ENCODE peak calls at places on chromosomes 1 and 21, in four cellular contexts. B is K562, Y is SK-N-SH, G is HepG2. C is an unnamed sample.

GRCh38 chr1:15187175-15187810 is 33.7 kb downstream of the TMEM51 start:
- DNase-seq in B (no peak), Y (peak; percentile 77), G (no peak), C (no peak)

GRCh38 chr1:154557939-154558609 is 388 bp downstream of the UBE2Q1 start:
- DNase-seq in B (peak; percentile 42), Y (no peak), G (no peak), C (peak; percentile 38)

GRCh38 chr1:97989094-97989680 is 68.4 kb upstream of the DPYD start:
- DNase-seq in B (no peak), Y (no peak), G (no peak), C (no peak)

GRCh38 chr21:36973986-36974850 is 7.7 kb upstream of the HLCS start:
- DNase-seq in B (peak; percentile 45), Y (no peak), G (no peak), C (no peak)

GRCh38 chr1:171742577-171742922 is 685 bp upstream of the VAMP4 start:
- DNase-seq in B (peak; percentile 70), Y (peak; percentile 63), G (no peak), C (peak; percentile 29)

GRCh38 chr1:197911857-197912696 is 5.1 kb upstream of the LHX9 start:
- DNase-seq in B (no peak), Y (peak; percentile 19), G (no peak), C (peak; percentile 54)

GRCh38 chr1:36523850-36524249 is 41.1 kb upstream of the CSF3R start:
- DNase-seq in B (no peak), Y (no peak), G (no peak), C (no peak)

GRCh38 chr1:232722626-232723025 is 82.6 kb upstream of the MAP10 start:
- DNase-seq in B (no peak), Y (no peak), G (no peak), C (no peak)

GRCh38 chr1:51343624-51344023 is 13.3 kb upstream of the TTC39A start:
- DNase-seq in B (no peak), Y (no peak), G (no peak), C (no peak)

GRCh38 chr1:51346086-51346942 is 16.0 kb upstream of the TTC39A start:
- DNase-seq in B (no peak), Y (peak; percentile 41), G (no peak), C (no peak)

GRCh38 chr1:51345300-51345687 is 14.9 kb upstream of the TTC39A start:
- DNase-seq in B (no peak), Y (no peak), G (no peak), C (no peak)

GRCh38 chr1:51344276-51344601 is 13.9 kb upstream of the TTC39A start:
- DNase-seq in B (no peak), Y (no peak), G (no peak), C (no peak)

DNA sequence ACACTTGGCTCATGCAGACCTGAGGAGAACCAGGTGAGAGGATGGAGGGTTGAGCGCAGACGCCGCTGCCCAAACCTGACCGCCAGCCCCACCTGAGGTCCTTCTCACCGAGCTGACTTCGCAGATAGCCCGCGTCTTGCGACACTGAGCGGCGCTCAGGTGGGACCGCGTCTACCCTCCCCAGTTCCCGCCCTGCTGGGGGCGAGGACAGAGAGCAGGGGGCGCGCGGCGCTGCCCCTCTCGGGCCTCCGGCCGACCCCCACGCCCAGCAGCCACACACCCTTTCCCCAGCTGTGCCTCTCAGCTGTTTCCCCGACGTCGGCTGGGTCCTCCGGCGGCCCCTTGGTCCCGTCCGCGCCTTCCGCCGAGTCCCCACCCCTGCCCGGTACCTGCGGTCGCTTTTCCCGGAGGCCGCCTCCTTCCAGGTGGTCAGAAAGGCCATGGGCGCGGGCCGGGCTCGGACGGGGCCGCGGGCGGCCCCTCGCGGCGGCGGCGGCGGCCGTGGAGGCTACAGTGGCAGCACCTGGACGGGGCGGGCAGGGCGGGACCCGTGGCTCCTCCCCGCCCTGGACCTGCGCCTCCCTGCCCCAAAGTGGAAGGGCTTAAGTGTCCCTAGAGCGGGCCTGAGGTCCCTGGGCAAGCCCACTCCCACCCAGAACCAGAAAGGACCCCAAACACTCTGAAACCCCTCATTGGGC is 14.4 kb upstream of the TTC39A start:
- DNase-seq in B (peak; percentile 68), Y (peak; percentile 69), G (no peak), C (peak; percentile 64)
- TF ChIP-seq MAX in B (peak; percentile 42), Y (no peak), G (no peak), C (peak; percentile 38)

GRCh38 chr21:43829575-43830119 is 35.4 kb upstream of the AGPAT3 start:
- DNase-seq in B (peak; percentile 70), Y (peak; percentile 44), G (no peak), C (no peak)
- TF ChIP-seq CTCF in B (peak; percentile 66), Y (peak; percentile 29), G (peak; percentile 61), C (no peak)

GRCh38 chr21:25944672-25945213 is 210.0 kb downstream of the GABPA start:
- DNase-seq in B (no peak), Y (no peak), G (no peak), C (no peak)
- TF ChIP-seq FOXJ3 in B (no peak), Y (no peak), G (no peak), C (no peak)

GRCh38 chr21:45655071-45655470 is 11.5 kb downstream of the PCBP3 start:
- DNase-seq in B (no peak), Y (no peak), G (no peak), C (no peak)
- TF ChIP-seq MAX in B (no peak), Y (no peak), G (no peak), C (no peak)

DNA sequence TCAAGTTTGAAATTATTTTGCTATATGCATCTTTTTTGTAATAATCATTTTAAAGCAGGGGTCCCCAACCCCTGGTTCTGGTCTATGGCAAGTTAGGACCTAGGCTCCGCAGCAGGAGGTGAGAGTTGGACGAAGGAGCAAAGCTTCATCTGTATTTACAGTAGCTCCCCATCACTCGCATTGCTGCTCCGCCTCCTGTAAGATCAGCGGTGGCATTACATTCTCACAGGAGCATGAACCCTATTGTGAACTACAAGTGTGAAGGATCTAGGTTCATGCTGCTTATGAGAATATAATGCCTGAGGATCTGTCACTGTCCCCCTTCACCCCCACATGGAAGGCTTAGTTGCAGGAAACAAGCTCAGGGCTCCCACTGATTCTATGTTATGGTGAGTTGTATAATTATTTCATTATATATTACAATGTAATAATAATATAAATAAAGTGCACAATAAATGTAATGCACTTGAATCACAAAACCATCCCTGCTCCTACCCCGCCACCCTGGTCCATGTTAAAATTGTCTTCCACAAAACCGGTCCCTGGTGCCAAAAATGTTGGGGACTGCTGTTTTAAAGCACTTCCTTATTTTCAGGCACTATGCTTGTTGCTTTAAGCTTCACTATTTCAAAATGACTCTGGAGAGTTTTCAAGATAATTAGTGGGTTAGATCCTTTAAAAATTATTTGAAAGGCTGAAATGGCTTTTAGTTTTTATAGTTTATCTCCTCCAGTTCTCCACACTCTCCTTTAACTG is 74.8 kb downstream of the PLA2G4A start:
- DNase-seq in B (no peak), Y (no peak), G (no peak), C (no peak)
- TF ChIP-seq CTCF in B (no peak), Y (no peak), G (no peak), C (no peak)

GRCh38 chr1:170097449-170097948 is 23.0 kb upstream of the KIFAP3 start:
- DNase-seq in B (no peak), Y (no peak), G (no peak), C (no peak)
- TF ChIP-seq FOXJ3 in B (no peak), Y (no peak), G (no peak), C (no peak)